ENCODE peak calls at places on chromosomes 3 and 15, in seven cellular contexts. One of them, this sample, is unnamed.

GRCh38 chr3:17261627-17262369 is 377.0 kb downstream of the PLCL2 start:
- DNase-seq in uterus: no peak
- DNase-seq in transverse colon: no peak
- DNase-seq in H54: no peak
- DNase-seq in Peyer's patch: no peak
- DNase-seq in A549: no peak
- DNase-seq in NB4: no peak
- DNase-seq in this sample: no peak

GRCh38 chr15:70294906-70295305 is 197.2 kb upstream of the TLE3 start:
- DNase-seq in A549: no peak
- DNase-seq in transverse colon: no peak
- DNase-seq in NB4: no peak
- DNase-seq in H54: no peak
- DNase-seq in uterus: no peak
- DNase-seq in Peyer's patch: no peak
- DNase-seq in this sample: no peak

GRCh38 chr3:182682263-182683229 is 110.8 kb upstream of the ATP11B start:
- DNase-seq in NB4: peak; percentile 63
- DNase-seq in uterus: no peak
- DNase-seq in H54: peak; percentile 17
- DNase-seq in Peyer's patch: peak; percentile 74
- DNase-seq in A549: peak; percentile 51
- DNase-seq in transverse colon: peak; percentile 77
- DNase-seq in this sample: peak; percentile 60

GRCh38 chr15:74314897-74315438 is 52.5 kb downstream of the CYP11A1 start:
- DNase-seq in A549: no peak
- DNase-seq in NB4: peak; percentile 84
- DNase-seq in transverse colon: no peak
- DNase-seq in H54: no peak
- DNase-seq in Peyer's patch: no peak
- DNase-seq in uterus: no peak
- DNase-seq in this sample: no peak

GRCh38 chr3:52742418-52743041 is 28.2 kb downstream of the NEK4 start:
- DNase-seq in NB4: peak; percentile 44
- DNase-seq in Peyer's patch: no peak
- DNase-seq in A549: peak; percentile 31
- DNase-seq in H54: peak; percentile 6
- DNase-seq in transverse colon: no peak
- DNase-seq in uterus: no peak
- DNase-seq in this sample: no peak

GRCh38 chr15:95659646-95660045 is 670.9 kb upstream of the NR2F2 start:
- DNase-seq in NB4: no peak
- DNase-seq in transverse colon: no peak
- DNase-seq in uterus: peak; percentile 44
- DNase-seq in A549: no peak
- DNase-seq in H54: no peak
- DNase-seq in Peyer's patch: no peak
- DNase-seq in this sample: no peak

GRCh38 chr3:148092624-148093194 is 605.0 kb upstream of the AGTR1 start:
- DNase-seq in H54: no peak
- DNase-seq in uterus: no peak
- DNase-seq in transverse colon: no peak
- DNase-seq in A549: no peak
- DNase-seq in Peyer's patch: no peak
- DNase-seq in NB4: no peak
- DNase-seq in this sample: no peak

GRCh38 chr3:134822065-134822464 is 27.0 kb downstream of the EPHB1 start:
- DNase-seq in NB4: no peak
- DNase-seq in uterus: no peak
- DNase-seq in Peyer's patch: no peak
- DNase-seq in transverse colon: no peak
- DNase-seq in A549: no peak
- DNase-seq in H54: no peak
- DNase-seq in this sample: no peak

GRCh38 chr3:44421280-44421679 is 56.2 kb downstream of the ZNF445 start:
- DNase-seq in uterus: no peak
- DNase-seq in A549: no peak
- DNase-seq in H54: no peak
- DNase-seq in transverse colon: no peak
- DNase-seq in Peyer's patch: no peak
- DNase-seq in NB4: no peak
- DNase-seq in this sample: no peak

GRCh38 chr15:90557651-90558084 is 27.9 kb downstream of the CRTC3 start:
- DNase-seq in A549: no peak
- DNase-seq in H54: no peak
- DNase-seq in uterus: peak; percentile 85
- DNase-seq in transverse colon: peak; percentile 49
- DNase-seq in NB4: no peak
- DNase-seq in Peyer's patch: peak; percentile 56
- DNase-seq in this sample: peak; percentile 91

GRCh38 chr3:195907730-195908438 is 467 bp downstream of the TNK2 start:
- DNase-seq in Peyer's patch: peak; percentile 65
- DNase-seq in A549: peak; percentile 20
- DNase-seq in NB4: peak; percentile 74
- DNase-seq in uterus: no peak
- DNase-seq in transverse colon: peak; percentile 71
- DNase-seq in H54: peak; percentile 57
- DNase-seq in this sample: no peak

GRCh38 chr3:141419946-141420345 is 51.6 kb downstream of the ZBTB38 start:
- DNase-seq in uterus: no peak
- DNase-seq in A549: no peak
- DNase-seq in transverse colon: no peak
- DNase-seq in NB4: no peak
- DNase-seq in H54: no peak
- DNase-seq in Peyer's patch: no peak
- DNase-seq in this sample: no peak

GRCh38 chr3:141415959-141416358 is 47.7 kb downstream of the ZBTB38 start:
- DNase-seq in A549: no peak
- DNase-seq in Peyer's patch: no peak
- DNase-seq in H54: no peak
- DNase-seq in uterus: no peak
- DNase-seq in transverse colon: no peak
- DNase-seq in NB4: no peak
- DNase-seq in this sample: no peak

GRCh38 chr3:141421186-141421585 is 52.9 kb downstream of the ZBTB38 start:
- DNase-seq in NB4: no peak
- DNase-seq in Peyer's patch: no peak
- DNase-seq in transverse colon: no peak
- DNase-seq in uterus: no peak
- DNase-seq in H54: no peak
- DNase-seq in A549: no peak
- DNase-seq in this sample: no peak

GRCh38 chr3:141421639-141422319 is 53.5 kb downstream of the ZBTB38 start:
- DNase-seq in H54: no peak
- DNase-seq in uterus: no peak
- DNase-seq in Peyer's patch: no peak
- DNase-seq in A549: no peak
- DNase-seq in transverse colon: no peak
- DNase-seq in NB4: no peak
- DNase-seq in this sample: no peak

DNA sequence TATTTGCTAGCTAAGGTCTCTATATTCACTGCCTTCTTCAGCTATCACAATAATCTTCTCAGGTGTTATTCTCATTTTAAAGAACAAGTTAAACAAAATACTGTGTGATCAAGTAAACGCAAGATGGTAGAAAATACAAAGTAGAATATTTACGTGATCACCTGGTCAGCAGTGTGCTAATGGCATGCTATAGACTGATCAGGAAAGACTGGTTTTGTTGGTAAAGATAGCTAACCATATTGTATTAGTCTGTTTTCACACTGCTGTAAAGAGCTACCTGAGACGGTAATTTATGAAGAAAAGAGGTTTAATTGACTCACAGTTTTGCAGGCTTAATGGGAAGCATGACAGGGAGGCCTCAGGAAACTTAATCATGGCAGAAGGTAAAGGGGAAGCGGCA is 50.4 kb downstream of the ZBTB38 start:
- DNase-seq in Peyer's patch: no peak
- DNase-seq in uterus: no peak
- DNase-seq in NB4: no peak
- DNase-seq in transverse colon: no peak
- DNase-seq in A549: no peak
- DNase-seq in H54: no peak
- DNase-seq in this sample: no peak
- TF ChIP-seq POLR2A in Peyer's patch: no peak
- TF ChIP-seq POLR2A in uterus: no peak
- TF ChIP-seq POLR2A in NB4: no peak
- TF ChIP-seq POLR2A in transverse colon: no peak
- TF ChIP-seq POLR2A in A549: no peak
- TF ChIP-seq POLR2A in H54: no peak
- TF ChIP-seq POLR2A in this sample: no peak

DNA sequence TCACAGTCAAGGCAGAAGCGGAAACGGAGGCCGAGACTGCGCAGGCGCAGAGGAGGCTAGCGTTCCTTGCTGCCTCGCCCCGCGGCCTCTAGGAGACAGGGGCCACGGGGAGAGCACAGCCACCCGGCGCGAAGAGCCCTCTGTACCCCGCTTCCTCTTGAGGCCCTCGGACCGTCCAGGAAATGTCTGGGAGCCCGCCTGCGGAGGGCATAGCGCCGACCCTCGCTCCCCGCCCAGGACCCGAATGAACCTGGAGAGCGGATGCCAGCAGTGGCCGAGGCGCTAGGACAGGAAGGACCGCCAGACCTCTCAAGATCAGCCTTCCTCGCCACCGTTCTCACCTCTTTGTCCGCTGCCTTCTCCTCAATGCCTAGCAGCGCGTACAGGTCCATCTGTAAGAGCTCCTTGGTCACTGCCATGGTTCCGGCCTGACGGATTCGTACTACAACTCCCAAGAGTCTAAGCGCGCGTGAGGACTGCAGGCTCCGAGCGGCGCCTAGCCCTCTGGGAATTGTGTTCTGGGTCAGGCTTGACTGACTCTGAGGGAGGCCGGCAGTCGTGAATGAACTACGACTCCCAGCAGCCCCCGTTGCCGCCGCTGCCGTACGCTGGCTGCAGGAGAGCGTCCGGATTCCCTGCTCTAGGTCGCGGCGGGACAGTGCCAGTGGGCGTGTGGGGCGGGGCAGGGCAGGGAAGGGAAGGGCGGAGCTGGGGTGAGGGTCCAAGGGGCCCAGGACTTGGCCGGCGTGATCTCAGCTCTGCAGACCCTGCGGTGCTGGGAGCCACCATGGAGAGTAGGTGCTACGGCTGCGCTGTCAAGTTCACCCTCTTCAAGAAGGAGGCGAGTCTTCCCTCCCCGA is at the start of the genes DNAJC17 and ZFYVE19:
- DNase-seq in transverse colon: peak; percentile 97
- DNase-seq in uterus: peak; percentile 96
- DNase-seq in Peyer's patch: peak; percentile 96
- DNase-seq in H54: peak; percentile 95
- DNase-seq in NB4: peak; percentile 99
- DNase-seq in A549: peak; percentile 78
- DNase-seq in this sample: peak; percentile 91
- TF ChIP-seq POLR2A in transverse colon: peak; percentile 69
- TF ChIP-seq POLR2A in uterus: peak; percentile 34
- TF ChIP-seq POLR2A in Peyer's patch: peak; percentile 63
- TF ChIP-seq POLR2A in H54: peak; percentile 71
- TF ChIP-seq POLR2A in NB4: peak; percentile 76
- TF ChIP-seq POLR2A in A549: peak; percentile 63
- TF ChIP-seq POLR2A in this sample: no peak

DNA sequence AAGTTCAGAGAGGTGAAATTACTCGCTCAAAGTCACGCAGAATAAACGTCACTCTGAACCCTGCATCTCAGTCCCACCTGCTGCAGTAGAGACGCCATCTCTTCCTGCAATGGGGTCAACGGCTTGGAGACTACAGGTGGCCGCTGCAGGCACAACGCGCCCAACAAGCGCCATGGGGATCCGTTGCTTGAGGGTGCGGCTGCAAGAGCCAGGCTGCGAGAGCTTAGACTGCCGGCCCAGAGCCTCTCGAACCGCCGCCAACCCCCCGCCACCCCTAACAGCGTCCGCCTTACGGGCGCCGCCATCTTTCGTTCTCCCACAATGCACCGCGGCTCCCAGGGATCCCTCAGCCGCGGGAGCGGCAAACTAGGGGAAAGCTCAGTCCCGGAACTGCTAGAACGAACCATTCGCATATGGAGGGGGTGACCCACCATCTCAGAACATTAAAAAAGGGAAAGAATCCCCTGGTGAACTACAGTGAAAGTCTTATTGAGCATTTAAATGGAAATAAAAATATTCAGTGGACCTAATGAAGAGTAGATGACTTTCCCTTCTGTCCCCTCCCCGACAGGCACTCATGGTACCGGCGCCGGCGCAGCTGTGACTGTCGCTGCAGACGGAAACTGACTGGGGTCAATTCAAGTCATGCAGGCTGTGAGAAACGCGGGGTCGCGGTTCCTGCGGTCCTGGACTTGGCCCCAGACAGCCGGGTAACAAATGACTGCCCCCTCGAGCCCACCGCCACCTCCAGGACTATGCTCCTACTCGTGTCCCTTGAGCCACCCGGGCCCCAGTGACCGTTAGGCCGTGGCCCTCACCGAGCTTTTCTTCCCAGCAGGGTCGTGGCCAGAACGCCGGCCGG is at the start of the genes MRPL46 and MRPS11:
- DNase-seq in Peyer's patch: peak; percentile 91
- DNase-seq in H54: peak; percentile 61
- DNase-seq in uterus: peak; percentile 83
- DNase-seq in NB4: peak; percentile 90
- DNase-seq in A549: peak; percentile 91
- DNase-seq in transverse colon: peak; percentile 91
- DNase-seq in this sample: peak; percentile 87
- TF ChIP-seq POLR2A in Peyer's patch: no peak
- TF ChIP-seq POLR2A in H54: peak; percentile 80
- TF ChIP-seq POLR2A in uterus: peak; percentile 17
- TF ChIP-seq POLR2A in NB4: peak; percentile 70
- TF ChIP-seq POLR2A in A549: peak; percentile 69
- TF ChIP-seq POLR2A in transverse colon: peak; percentile 61
- TF ChIP-seq POLR2A in this sample: peak; percentile 20

DNA sequence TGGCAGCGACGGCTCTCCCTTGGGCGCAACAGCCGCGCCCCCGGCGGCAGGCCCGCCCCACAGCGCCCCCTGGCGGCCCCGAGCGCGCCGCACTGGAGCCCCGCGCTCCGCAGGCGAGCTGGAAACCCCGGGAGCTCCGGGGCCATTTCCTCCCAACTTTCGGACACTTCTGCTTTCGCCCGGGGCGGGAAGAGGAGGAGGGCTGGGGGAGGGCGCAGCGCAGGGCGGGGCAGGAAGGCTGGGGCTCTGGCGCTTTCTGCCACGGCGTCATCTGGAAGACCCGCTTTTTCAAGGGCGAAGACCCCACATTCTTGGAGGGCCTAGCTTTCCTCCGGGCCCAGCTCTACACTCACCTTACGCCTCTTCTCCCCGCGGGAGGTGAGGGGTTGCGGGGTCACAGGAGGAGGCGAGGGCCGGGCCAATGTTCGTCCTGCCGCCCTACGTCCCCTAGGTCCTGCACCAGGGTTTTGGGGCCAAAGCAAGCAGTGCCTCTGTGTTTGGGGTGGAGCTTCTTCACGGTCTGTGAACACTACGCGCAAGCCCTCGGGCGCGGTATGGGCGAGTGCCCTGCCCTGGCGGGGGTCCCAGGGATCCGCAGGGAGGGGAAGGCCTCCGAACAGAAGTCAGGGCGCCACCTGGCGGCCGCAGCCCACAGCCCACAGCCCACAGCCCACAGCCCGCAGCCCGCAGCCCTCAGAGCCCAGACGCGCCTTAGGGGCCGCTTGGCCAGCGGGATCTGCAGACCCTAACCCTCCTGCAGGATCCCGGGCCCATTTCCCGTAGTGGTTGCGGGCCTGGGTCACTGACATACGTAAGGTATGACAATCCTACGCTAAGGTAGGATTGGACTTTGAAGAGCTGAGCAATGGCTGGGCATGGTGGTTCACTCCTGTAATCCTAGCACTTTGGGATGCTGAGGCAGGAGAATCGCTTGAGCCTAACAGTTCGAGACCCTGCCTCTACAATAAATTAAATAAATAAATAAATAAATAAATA is 31.1 kb downstream of the FOXL2 start:
- DNase-seq in NB4: peak; percentile 92
- DNase-seq in A549: peak; percentile 79
- DNase-seq in uterus: peak; percentile 94
- DNase-seq in H54: peak; percentile 92
- DNase-seq in Peyer's patch: peak; percentile 94
- DNase-seq in transverse colon: peak; percentile 93
- DNase-seq in this sample: peak; percentile 98
- TF ChIP-seq POLR2A in NB4: peak; percentile 24
- TF ChIP-seq POLR2A in A549: peak; percentile 18
- TF ChIP-seq POLR2A in uterus: no peak
- TF ChIP-seq POLR2A in H54: peak; percentile 30
- TF ChIP-seq POLR2A in Peyer's patch: peak; percentile 31
- TF ChIP-seq POLR2A in transverse colon: peak; percentile 56
- TF ChIP-seq POLR2A in this sample: no peak